ENCODE peak calls at places on chromosomes 2 and 18, in six cellular contexts. V, W, X, P, F and A are unnamed samples.

GRCh38 chr2:149737882-149738281 is 150.3 kb upstream of the MMADHC start:
- DNase-seq in W (no peak), V (no peak), P (no peak), F (no peak), X (no peak), A (no peak)

GRCh38 chr18:13629841-13630747 is 96.3 kb downstream of the FAM210A start:
- DNase-seq in V (no peak), P (peak; percentile 41), W (peak; percentile 46), F (peak; percentile 37), X (no peak), A (no peak)

GRCh38 chr2:108553181-108553919 is 19.1 kb downstream of the LIMS1 start:
- DNase-seq in P (no peak), V (no peak), W (no peak), F (no peak), X (no peak), A (no peak)

GRCh38 chr2:101883860-101884259 is 107.9 kb upstream of the IL1R2 start:
- DNase-seq in P (peak; percentile 12), F (peak; percentile 41), X (no peak), V (peak; percentile 10), W (peak; percentile 17), A (no peak)

GRCh38 chr2:179562330-179562885 is 297.8 kb upstream of the SESTD1 start:
- DNase-seq in X (no peak), W (no peak), F (no peak), P (no peak), V (no peak), A (no peak)

GRCh38 chr2:52881606-52882005 is 886.0 kb upstream of the CHAC2 start:
- DNase-seq in V (no peak), P (no peak), F (peak; percentile 86), X (no peak), W (no peak), A (no peak)

GRCh38 chr18:38009335-38009734 is 443.7 kb upstream of the CELF4 start:
- DNase-seq in F (no peak), V (no peak), W (no peak), X (no peak), P (no peak), A (no peak)

GRCh38 chr2:145569108-145569507 is 1049.2 kb upstream of the ZEB2 start:
- DNase-seq in W (no peak), P (no peak), V (no peak), X (no peak), F (no peak), A (no peak)

GRCh38 chr2:165173215-165173614 is 30.6 kb downstream of the SCN3A start:
- DNase-seq in W (no peak), F (no peak), P (no peak), X (no peak), V (no peak), A (no peak)

GRCh38 chr2:156437272-156437671 is 1.1 kb downstream of the GPD2 start:
- DNase-seq in F (no peak), P (no peak), X (no peak), W (no peak), V (peak; percentile 34), A (peak; percentile 54)

GRCh38 chr2:32732135-32732534 is 104.3 kb downstream of the TTC27 start:
- DNase-seq in F (no peak), X (no peak), W (no peak), P (no peak), V (no peak), A (no peak)

GRCh38 chr2:42906557-42907380 is 114.4 kb upstream of the HAAO start:
- DNase-seq in P (no peak), F (no peak), V (no peak), X (peak; percentile 87), W (no peak), A (no peak)

GRCh38 chr2:235446082-235446481 is 47.8 kb upstream of the AGAP1 start:
- DNase-seq in W (no peak), V (no peak), F (no peak), X (no peak), P (no peak), A (no peak)

GRCh38 chr18:70082430-70082829 is 123.1 kb downstream of the RTTN start:
- DNase-seq in P (no peak), W (no peak), F (no peak), X (no peak), V (no peak), A (no peak)

GRCh38 chr18:35117951-35118411 is 76.8 kb downstream of the MAPRE2 start:
- DNase-seq in P (no peak), W (no peak), X (no peak), V (no peak), F (no peak), A (no peak)

GRCh38 chr2:95390272-95390880 is 12.1 kb upstream of the FAHD2A start:
- DNase-seq in X (peak; percentile 48), V (no peak), W (no peak), F (no peak), P (no peak), A (no peak)

GRCh38 chr2:184562532-184562931 is 35.8 kb upstream of the ZNF804A start:
- DNase-seq in F (no peak), X (no peak), W (no peak), P (no peak), V (no peak), A (no peak)

GRCh38 chr2:54918647-54919280 is 131.5 kb downstream of the RTN4 start:
- DNase-seq in P (no peak), W (no peak), X (no peak), V (no peak), F (no peak), A (no peak)

GRCh38 chr2:141599721-141600120 is 531.1 kb downstream of the LRP1B start:
- DNase-seq in P (no peak), W (no peak), V (no peak), F (no peak), X (no peak), A (no peak)

GRCh38 chr2:20094142-20094792 is 42.8 kb upstream of the LAPTM4A start:
- DNase-seq in X (no peak), V (no peak), W (no peak), P (no peak), F (no peak), A (no peak)

GRCh38 chr2:45816273-45816672 is 164.8 kb downstream of the PRKCE start:
- DNase-seq in W (no peak), P (no peak), X (no peak), F (no peak), V (no peak), A (no peak)